ENCODE peak calls at places on chromosomes 6 and 20, in seven cellular contexts. O is adrenal gland, Q is stomach, H is suprapubic skin, E is breast epithelium, M is IMR-90, Y is tibial nerve. L is an unnamed sample. For H3K4me1, the result is how much of the 10 kb centered on the place peaks cover.

GRCh38 chr6:11043961-11044711 is at the start of gene ELOVL2:
- DNase-seq in O (peak), Q (no peak), H (no peak), E (no peak), M (peak), Y (no peak), L (peak)

GRCh38 chr20:5195655-5196054 is 68.8 kb downstream of the CDS2 start:
- DNase-seq in O (no peak), Q (no peak), H (no peak), E (no peak), M (peak), Y (no peak), L (no peak)

GRCh38 chr20:44247131-44247571 is at the start of gene GDAP1L1:
- DNase-seq in O (peak), Q (no peak), H (no peak), E (no peak), M (no peak), Y (no peak), L (peak)

GRCh38 chr6:96907498-96907897 is 9.8 kb upstream of the NDUFAF4 start:
- DNase-seq in O (no peak), Q (no peak), H (no peak), E (no peak), M (peak), Y (no peak), L (no peak)

GRCh38 chr20:22890605-22891300 is 144.4 kb upstream of the SSTR4 start:
- DNase-seq in O (no peak), Q (no peak), H (no peak), E (no peak), M (no peak), Y (no peak), L (no peak)

GRCh38 chr6:102571236-102571908 is 1177.9 kb downstream of the GRIK2 start:
- DNase-seq in O (no peak), Q (no peak), H (no peak), E (no peak), M (no peak), Y (no peak), L (no peak)

GRCh38 chr6:158536084-158536890 is 23.6 kb upstream of the TMEM181 start:
- DNase-seq in O (peak), Q (peak), H (no peak), E (peak), M (peak), Y (peak), L (peak)

GRCh38 chr6:143745160-143746133 is 67.7 kb downstream of the PHACTR2 start:
- DNase-seq in O (peak), Q (peak), H (no peak), E (no peak), M (peak), Y (peak), L (no peak)

GRCh38 chr6:73180718-73181619 is 44.3 kb downstream of the KHDC1L start:
- DNase-seq in O (peak), Q (no peak), H (no peak), E (no peak), M (peak), Y (peak), L (no peak)

GRCh38 chr6:144149894-144150672 is at the start of gene STX11:
- DNase-seq in O (peak), Q (peak), H (peak), E (peak), M (peak), Y (peak), L (peak)

GRCh38 chr6:170405311-170405975 is 98.9 kb downstream of the FAM120B start:
- DNase-seq in O (no peak), Q (no peak), H (no peak), E (no peak), M (peak), Y (no peak), L (no peak)

GRCh38 chr6:157615411-157615763 is 207.7 kb upstream of the SNX9 start:
- DNase-seq in O (no peak), Q (no peak), H (peak), E (no peak), M (no peak), Y (no peak), L (no peak)

GRCh38 chr6:119978274-119978889 is 628.8 kb upstream of the MAN1A1 start:
- DNase-seq in O (peak), Q (no peak), H (no peak), E (no peak), M (peak), Y (peak), L (no peak)

GRCh38 chr6:36245572-36246031 is 24.3 kb upstream of the PNPLA1 start:
- DNase-seq in O (no peak), Q (peak), H (no peak), E (no peak), M (no peak), Y (no peak), L (no peak)

GRCh38 chr6:25175216-25175615 is 104.0 kb upstream of the CARMIL1 start:
- DNase-seq in O (no peak), Q (no peak), H (no peak), E (no peak), M (peak), Y (no peak), L (no peak)

GRCh38 chr6:108002365-108003221 is 44.6 kb upstream of the SEC63 start:
- DNase-seq in O (no peak), Q (peak), H (peak), E (peak), M (peak), Y (peak), L (no peak)

GRCh38 chr6:5036309-5036708 is 32.5 kb upstream of the RPP40 start:
- DNase-seq in O (no peak), Q (no peak), H (no peak), E (no peak), M (peak), Y (no peak), L (no peak)

GRCh38 chr6:108263371-108263770 is 2.5 kb upstream of the SNX3 start:
- DNase-seq in O (no peak), Q (no peak), H (no peak), E (no peak), M (no peak), Y (no peak), L (no peak)

GRCh38 chr6:41051873-41052272 is 1.1 kb upstream of the APOBEC2 start:
- DNase-seq in O (no peak), Q (no peak), H (no peak), E (no peak), M (no peak), Y (no peak), L (no peak)

GRCh38 chr6:163922562-163922961 is 508.0 kb downstream of the QKI start:
- DNase-seq in O (no peak), Q (no peak), H (no peak), E (no peak), M (no peak), Y (no peak), L (no peak)

GRCh38 chr6:75266716-75267291 is 17.8 kb downstream of the TMEM30A start:
- DNase-seq in O (no peak), Q (no peak), H (no peak), E (no peak), M (peak), Y (no peak), L (no peak)

GRCh38 chr6:32954983-32955802 is 2.3 kb upstream of the HLA-DMA start:
- DNase-seq in O (no peak), Q (peak), H (no peak), E (no peak), M (peak), Y (no peak), L (no peak)

GRCh38 chr20:41178904-41179432 is 41.6 kb downstream of the PLCG1 start:
- DNase-seq in O (peak), Q (peak), H (no peak), E (peak), M (no peak), Y (peak), L (peak)

GRCh38 chr20:53815509-53815908 is 221.9 kb upstream of the ZNF217 start:
- DNase-seq in O (no peak), Q (no peak), H (no peak), E (no peak), M (no peak), Y (no peak), L (no peak)

GRCh38 chr6:43453831-43454230 is 1.5 kb downstream of the DLK2 start:
- DNase-seq in O (no peak), Q (no peak), H (no peak), E (no peak), M (no peak), Y (no peak), L (no peak)

GRCh38 chr20:43243672-43244269 is 54.1 kb upstream of the PTPRT start:
- DNase-seq in O (no peak), Q (no peak), H (no peak), E (no peak), M (no peak), Y (no peak), L (no peak)

GRCh38 chr6:85574932-85575598 is 18.6 kb downstream of the SNX14 start:
- DNase-seq in O (no peak), Q (no peak), H (no peak), E (no peak), M (peak), Y (no peak), L (no peak)

GRCh38 chr6:39917329-39917728 is 16.9 kb downstream of the MOCS1 start:
- DNase-seq in O (no peak), Q (no peak), H (no peak), E (no peak), M (no peak), Y (no peak), L (no peak)

GRCh38 chr6:27517928-27518787 is 45.3 kb upstream of the ZNF184 start:
- DNase-seq in O (no peak), Q (no peak), H (no peak), E (no peak), M (no peak), Y (no peak), L (no peak)

GRCh38 chr6:81562169-81562568 is 190.3 kb downstream of the TENT5A start:
- DNase-seq in O (no peak), Q (no peak), H (no peak), E (no peak), M (peak), Y (no peak), L (no peak)

GRCh38 chr6:100366419-100366818 is 98.3 kb downstream of the SIM1 start:
- DNase-seq in O (no peak), Q (no peak), H (no peak), E (no peak), M (peak), Y (no peak), L (no peak)

GRCh38 chr20:62496525-62497218 is 20.9 kb upstream of the GATA5 start:
- DNase-seq in O (no peak), Q (no peak), H (no peak), E (no peak), M (no peak), Y (no peak), L (no peak)

GRCh38 chr6:108330806-108331205 is 36.0 kb downstream of the AFG1L start:
- DNase-seq in O (no peak), Q (no peak), H (no peak), E (no peak), M (no peak), Y (no peak), L (no peak)

GRCh38 chr6:149905911-149906371 is 8.0 kb upstream of the RAET1E start:
- DNase-seq in O (peak), Q (no peak), H (peak), E (no peak), M (no peak), Y (no peak), L (no peak)

GRCh38 chr6:125717120-125717731 is 32.2 kb upstream of the HEY2 start:
- DNase-seq in O (no peak), Q (no peak), H (no peak), E (no peak), M (no peak), Y (no peak), L (no peak)

GRCh38 chr6:31702421-31702818 is 704 bp downstream of the ABHD16A start:
- DNase-seq in O (no peak), Q (no peak), H (no peak), E (no peak), M (no peak), Y (no peak), L (peak)

GRCh38 chr20:23433628-23434027 is 5.9 kb upstream of the CSTL1 start:
- DNase-seq in O (no peak), Q (no peak), H (no peak), E (no peak), M (no peak), Y (no peak), L (no peak)

GRCh38 chr6:13703496-13703895 is 8.1 kb downstream of the RANBP9 start:
- DNase-seq in O (no peak), Q (no peak), H (no peak), E (no peak), M (no peak), Y (no peak), L (no peak)

GRCh38 chr6:13700232-13700631 is 11.4 kb downstream of the RANBP9 start:
- DNase-seq in O (no peak), Q (no peak), H (no peak), E (no peak), M (no peak), Y (no peak), L (no peak)

GRCh38 chr6:13697857-13698256 is 13.8 kb downstream of the RANBP9 start:
- DNase-seq in O (no peak), Q (no peak), H (no peak), E (no peak), M (peak), Y (no peak), L (no peak)

GRCh38 chr6:13698715-13699114 is 12.9 kb downstream of the RANBP9 start:
- DNase-seq in O (no peak), Q (no peak), H (no peak), E (no peak), M (no peak), Y (no peak), L (no peak)

GRCh38 chr6:13702809-13703302 is 8.8 kb downstream of the RANBP9 start:
- DNase-seq in O (no peak), Q (no peak), H (no peak), E (no peak), M (no peak), Y (no peak), L (no peak)
- TF ChIP-seq POLR2A in O (no peak), Q (no peak), H (no peak), E (no peak), M (no peak), Y (no peak), L (no peak)

GRCh38 chr20:57396638-57397003 is 5.4 kb downstream of the RBM38 start:
- DNase-seq in O (no peak), Q (no peak), H (no peak), E (no peak), M (no peak), Y (no peak), L (no peak)
- H3K4me1 ChIP-seq in O (half or more), Q (half or more), H (half or more), E (under half), M (under half), Y (half or more), L (under half)

GRCh38 chr20:38129893-38130609 is 35.0 kb downstream of the TGM2 start:
- DNase-seq in O (peak), Q (no peak), H (peak), E (no peak), M (no peak), Y (no peak), L (no peak)
- TF ChIP-seq POLR2A in O (no peak), Q (no peak), H (no peak), E (no peak), M (no peak), Y (no peak), L (no peak)

DNA sequence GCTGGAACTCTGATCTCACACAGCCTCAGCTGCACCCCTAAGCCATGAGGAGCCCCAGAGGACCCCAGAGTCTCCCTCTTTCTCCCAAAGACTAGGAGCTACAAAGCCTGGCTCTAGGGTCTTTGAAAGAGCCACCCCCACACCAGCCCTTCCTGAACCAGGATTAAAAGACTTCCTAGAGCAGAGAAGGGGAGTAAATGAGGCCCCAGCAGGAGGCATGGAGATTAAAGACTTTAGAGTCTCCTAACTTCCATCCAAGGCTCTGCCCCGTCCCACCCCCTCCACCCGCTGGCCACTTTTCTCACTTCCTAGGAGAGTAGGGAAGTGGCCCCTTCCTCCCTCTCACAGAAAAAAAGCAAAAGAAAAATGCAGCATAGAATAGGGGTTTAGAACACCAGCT is 1.7 kb downstream of the PREX1 start:
- DNase-seq in O (no peak), Q (no peak), H (no peak), E (no peak), M (no peak), Y (no peak), L (no peak)
- H3K4me1 ChIP-seq in O (under half), Q (under half), H (under half), E (under half), M (under half), Y (half or more), L (under half)

DNA sequence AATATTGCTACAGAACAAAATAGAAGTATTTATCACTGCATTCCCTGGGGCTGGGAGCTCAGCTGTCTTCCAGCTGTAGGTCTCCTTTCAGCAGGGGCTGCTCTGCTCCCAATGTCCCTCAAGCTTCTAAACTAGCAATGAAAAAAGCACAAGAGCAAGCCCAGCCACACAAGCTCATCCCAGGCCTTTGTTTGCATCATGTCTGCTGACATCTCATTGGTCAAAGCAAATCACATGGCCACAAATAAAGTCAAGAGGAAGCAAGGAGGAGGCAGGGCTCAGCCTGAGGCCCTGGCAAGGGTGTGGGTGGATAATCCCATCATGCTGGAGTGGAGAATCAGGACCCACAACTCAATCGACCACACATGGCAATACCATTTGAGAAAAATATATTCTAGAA is 2.2 kb upstream of the BFSP1 start:
- DNase-seq in O (no peak), Q (no peak), H (no peak), E (no peak), M (peak), Y (peak), L (no peak)
- TF ChIP-seq POLR2A in O (no peak), Q (no peak), H (no peak), E (no peak), M (no peak), Y (no peak), L (no peak)

GRCh38 chr6:7106752-7107577 is 796 bp upstream of the RREB1 start:
- DNase-seq in O (peak), Q (no peak), H (peak), E (no peak), M (peak), Y (no peak), L (peak)

GRCh38 chr6:7108964-7109836 is 1.4 kb downstream of the RREB1 start:
- DNase-seq in O (peak), Q (peak), H (peak), E (peak), M (peak), Y (peak), L (peak)

GRCh38 chr6:7108196-7108963 is 619 bp downstream of the RREB1 start:
- DNase-seq in O (peak), Q (peak), H (peak), E (peak), M (peak), Y (peak), L (peak)

GRCh38 chr6:7106215-7106751 is 1.5 kb upstream of the RREB1 start:
- DNase-seq in O (no peak), Q (no peak), H (no peak), E (no peak), M (peak), Y (peak), L (no peak)

GRCh38 chr6:7107578-7108195 is at the start of gene RREB1:
- DNase-seq in O (peak), Q (peak), H (peak), E (peak), M (peak), Y (peak), L (peak)
- H3K4me1 ChIP-seq in O (under half), Q (under half), H (under half), E (under half), M (under half), Y (under half), L (under half)

DNA sequence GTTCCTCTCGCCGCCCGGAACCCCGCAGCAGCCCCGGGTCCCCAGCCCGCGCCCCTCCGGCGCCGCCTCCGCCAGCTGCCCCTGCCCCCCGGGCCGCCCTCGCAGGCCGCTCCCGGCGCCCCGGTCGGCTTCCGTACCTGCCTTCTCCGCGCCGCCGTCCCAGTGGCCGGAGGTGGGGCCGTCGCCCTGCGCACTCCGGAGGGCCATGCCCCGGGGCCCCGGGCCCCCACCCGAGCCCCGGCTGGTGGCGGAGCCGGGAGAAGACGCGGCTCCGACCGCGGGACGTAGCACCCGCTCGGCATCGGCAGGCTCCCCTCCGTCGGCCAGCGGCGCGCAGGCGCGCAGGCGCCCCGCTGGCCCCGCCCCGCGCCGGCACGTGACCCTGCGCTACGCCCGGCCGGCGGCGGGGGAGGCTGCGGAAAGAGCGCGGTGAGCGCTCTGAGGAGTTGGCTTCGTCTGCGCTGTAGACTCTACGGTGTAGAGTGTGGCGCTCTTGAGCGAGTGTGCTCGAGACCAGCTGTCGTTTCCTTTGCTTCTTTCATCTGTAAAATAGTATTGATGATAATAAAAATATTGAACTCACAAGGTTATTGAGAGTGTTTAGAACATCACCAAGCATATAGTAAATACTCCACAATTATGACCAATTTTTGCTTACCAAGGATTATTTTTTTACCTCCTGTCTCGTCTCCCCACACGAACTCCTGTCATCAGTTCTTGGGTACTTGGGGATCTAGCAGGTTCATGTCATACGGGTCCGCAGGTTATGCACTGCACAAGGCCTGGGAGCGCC is at the start of gene TBC1D20:
- DNase-seq in O (peak), Q (peak), H (peak), E (peak), M (peak), Y (peak), L (peak)
- TF ChIP-seq POLR2A in O (peak), Q (no peak), H (no peak), E (no peak), M (peak), Y (peak), L (peak)

DNA sequence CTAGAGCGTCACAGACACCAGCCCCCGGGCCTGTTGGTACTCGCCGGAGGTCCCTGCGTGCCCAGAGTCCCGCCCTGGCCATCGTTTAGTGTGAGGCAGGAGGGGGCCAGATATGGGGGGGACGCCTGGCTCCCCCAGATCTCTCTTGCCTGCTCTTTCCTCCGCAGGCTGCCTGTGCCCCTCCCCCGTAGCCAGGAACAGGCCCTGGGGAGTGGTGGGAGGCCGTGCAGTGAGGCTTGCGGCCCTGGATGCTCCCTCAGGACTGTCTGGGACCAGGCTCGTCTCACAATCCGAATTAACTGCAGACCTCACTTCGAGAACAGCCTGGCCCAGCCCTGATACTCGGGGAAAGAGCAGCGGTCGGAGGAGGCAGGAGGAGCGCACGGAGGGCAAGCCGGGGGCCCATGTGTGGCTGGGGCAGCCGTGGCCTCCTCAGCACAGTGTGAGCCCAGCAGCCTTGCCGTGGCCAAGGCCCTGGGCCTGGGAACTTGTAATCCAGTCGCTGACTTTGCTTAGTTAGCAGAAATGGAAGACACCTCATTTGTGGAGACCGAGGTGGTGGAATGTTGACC is 28.7 kb downstream of the FRMD1 start:
- DNase-seq in O (no peak), Q (no peak), H (peak), E (no peak), M (no peak), Y (no peak), L (no peak)
- H3K4me1 ChIP-seq in O (under half), Q (under half), H (under half), E (under half), M (under half), Y (under half), L (under half)